ENCODE peak calls at places on chromosomes 12 and 14, in six cellular contexts. D is uterus, S is MM.1S, B is H9, L is PC-3, M is ovary. O is an unnamed sample.

GRCh38 chr12:67222302-67222701 is 46.9 kb upstream of the CAND1 start:
- DNase-seq in L (peak; percentile 63), M (no peak), B (no peak), S (no peak), D (no peak), O (no peak)

GRCh38 chr14:56490379-56490778 is 89.2 kb upstream of the TMEM260 start:
- DNase-seq in D (no peak), S (peak; percentile 31), M (no peak), L (peak; percentile 83), B (no peak), O (no peak)

GRCh38 chr14:29898470-29898869 is 29.2 kb downstream of the PRKD1 start:
- DNase-seq in S (no peak), L (no peak), B (no peak), D (no peak), M (no peak), O (no peak)

GRCh38 chr14:93081875-93082570 is 33.7 kb downstream of the ITPK1 start:
- DNase-seq in S (no peak), L (no peak), B (no peak), M (no peak), D (no peak), O (no peak)

GRCh38 chr14:34465069-34465859 is 3.2 kb upstream of the SPTSSA start:
- DNase-seq in L (peak; percentile 18), S (peak; percentile 27), M (no peak), D (no peak), B (no peak), O (no peak)

GRCh38 chr12:57724936-57725740 is 13.4 kb downstream of the AGAP2 start:
- DNase-seq in L (no peak), S (no peak), D (no peak), B (no peak), M (no peak), O (no peak)

GRCh38 chr12:51958542-51958941 is 7.0 kb downstream of the ACVR1B start:
- DNase-seq in S (no peak), B (no peak), D (no peak), L (no peak), M (no peak), O (no peak)

GRCh38 chr12:1502441-1502785 is 92.0 kb downstream of the FBXL14 start:
- DNase-seq in M (no peak), L (no peak), S (no peak), D (no peak), B (peak; percentile 21), O (no peak)

GRCh38 chr12:53254816-53255545 is 13.1 kb upstream of the ESPL1 start:
- DNase-seq in M (no peak), L (no peak), D (no peak), S (no peak), B (no peak), O (no peak)

GRCh38 chr12:50590869-50591268 is 86.1 kb downstream of the DIP2B start:
- DNase-seq in D (no peak), S (no peak), B (no peak), L (no peak), M (no peak), O (no peak)

GRCh38 chr14:100688598-100689499 is 37.8 kb upstream of the DLK1 start:
- DNase-seq in L (peak; percentile 78), M (no peak), B (no peak), S (no peak), D (no peak), O (no peak)

GRCh38 chr12:54419088-54419887 is at the start of gene ITGA5:
- DNase-seq in L (peak; percentile 77), D (peak; percentile 90), B (peak; percentile 70), S (no peak), M (peak; percentile 89), O (peak; percentile 81)

GRCh38 chr12:1093166-1093751 is 102.2 kb downstream of the ERC1 start:
- DNase-seq in S (peak; percentile 64), L (peak; percentile 77), M (no peak), B (no peak), D (no peak), O (no peak)

GRCh38 chr12:109802828-109803227 is 30.4 kb downstream of the TRPV4 start:
- DNase-seq in D (no peak), B (no peak), S (no peak), M (no peak), L (no peak), O (no peak)

GRCh38 chr14:41830679-41831078 is 224.0 kb downstream of the LRFN5 start:
- DNase-seq in B (no peak), M (no peak), L (no peak), D (no peak), S (no peak), O (no peak)

GRCh38 chr12:42625611-42626010 is 36.1 kb upstream of the PRICKLE1 start:
- DNase-seq in D (no peak), M (no peak), B (no peak), S (no peak), L (peak; percentile 51), O (no peak)

GRCh38 chr12:95385646-95386045 is 88.3 kb upstream of the METAP2 start:
- DNase-seq in D (peak; percentile 21), S (no peak), B (no peak), L (no peak), M (no peak), O (no peak)

GRCh38 chr12:111304642-111305071 is 64.2 kb downstream of the PHETA1 start:
- DNase-seq in S (peak; percentile 10), D (no peak), L (peak; percentile 38), M (no peak), B (peak; percentile 75), O (no peak)

GRCh38 chr12:81329088-81329487 is 251.2 kb downstream of the ACSS3 start:
- DNase-seq in B (peak; percentile 72), L (peak; percentile 7), D (no peak), S (peak; percentile 35), M (no peak), O (no peak)

GRCh38 chr12:112599871-112600270 is 181.1 kb downstream of the PTPN11 start:
- DNase-seq in D (no peak), L (peak; percentile 20), S (no peak), B (no peak), M (no peak), O (no peak)

GRCh38 chr14:21096438-21096837 is 2.0 kb downstream of the ZNF219 start:
- DNase-seq in B (no peak), S (no peak), L (no peak), M (no peak), D (no peak), O (no peak)

GRCh38 chr12:60394680-60395079 is 798.9 kb downstream of the SLC16A7 start:
- DNase-seq in M (no peak), D (no peak), S (no peak), B (no peak), L (peak; percentile 83), O (no peak)

GRCh38 chr14:102530828-102531478 is 21.4 kb upstream of the ANKRD9 start:
- DNase-seq in D (no peak), S (no peak), M (no peak), L (peak; percentile 41), B (no peak), O (no peak)

GRCh38 chr12:13099066-13099909 is 4.2 kb downstream of the GSG1 start:
- DNase-seq in S (no peak), L (peak; percentile 35), B (no peak), M (no peak), D (peak; percentile 37), O (no peak)

GRCh38 chr14:52048641-52049204 is 20.1 kb downstream of the NID2 start:
- DNase-seq in L (peak; percentile 18), D (no peak), S (no peak), M (no peak), B (no peak), O (no peak)

GRCh38 chr12:103273645-103274044 is 222.1 kb downstream of the C12orf42 start:
- DNase-seq in B (no peak), D (no peak), L (no peak), M (no peak), S (peak; percentile 71), O (no peak)

GRCh38 chr14:66311935-66312334 is 174.2 kb upstream of the CCDC196 start:
- DNase-seq in M (no peak), S (no peak), B (no peak), D (no peak), L (no peak), O (no peak)

GRCh38 chr12:89212339-89212771 is 139.9 kb downstream of the DUSP6 start:
- DNase-seq in D (peak; percentile 57), L (peak; percentile 64), M (no peak), B (no peak), S (no peak), O (peak; percentile 58)

GRCh38 chr12:34547276-34547675 is 525.0 kb downstream of the ALG10 start:
- DNase-seq in M (no peak), D (no peak), B (no peak), S (no peak), L (no peak), O (no peak)
- H3K9me3 ChIP-seq in M (no peaks in the 10 kb centered on the region), D (peaks cover 24% of the 10 kb centered on the region), B (peaks cover 89% of the 10 kb centered on the region), S (no peaks in the 10 kb centered on the region), L (peaks cover 83% of the 10 kb centered on the region), O (peaks cover 95% of the 10 kb centered on the region)

GRCh38 chr12:34142430-34142829 is 120.1 kb downstream of the ALG10 start:
- DNase-seq in L (no peak), M (no peak), S (no peak), D (no peak), B (no peak), O (no peak)
- H3K9me3 ChIP-seq in L (no peaks in the 10 kb centered on the region), M (no peaks in the 10 kb centered on the region), S (no peaks in the 10 kb centered on the region), D (no peaks in the 10 kb centered on the region), B (peaks cover 22% of the 10 kb centered on the region), O (no peaks in the 10 kb centered on the region)

GRCh38 chr14:105891221-105891602 is 364.8 kb downstream of the TMEM121 start:
- DNase-seq in S (no peak), D (peak; percentile 2), B (no peak), M (peak; percentile 8), L (no peak), O (peak; percentile 26)

GRCh38 chr14:105890474-105891220 is 364.3 kb downstream of the TMEM121 start:
- DNase-seq in D (peak; percentile 6), B (no peak), L (no peak), M (peak; percentile 5), S (no peak), O (peak; percentile 34)

GRCh38 chr14:105888151-105888550 is 361.8 kb downstream of the TMEM121 start:
- DNase-seq in S (no peak), D (peak; percentile 1), M (peak; percentile 2), L (no peak), B (no peak), O (no peak)

GRCh38 chr14:105888784-105889665 is 362.6 kb downstream of the TMEM121 start:
- DNase-seq in M (peak; percentile 4), L (no peak), S (no peak), B (no peak), D (peak; percentile 5), O (peak; percentile 12)

GRCh38 chr14:105889666-105890473 is 363.5 kb downstream of the TMEM121 start:
- DNase-seq in L (no peak), D (peak; percentile 4), M (peak; percentile 1), S (no peak), B (no peak), O (peak; percentile 24)
- H3K9me3 ChIP-seq in L (no peaks in the 10 kb centered on the region), D (no peaks in the 10 kb centered on the region), M (no peaks in the 10 kb centered on the region), S (no peaks in the 10 kb centered on the region), B (peaks cover 66% of the 10 kb centered on the region), O (no peaks in the 10 kb centered on the region)

GRCh38 chr12:121095544-121096198 is 37.0 kb upstream of the P2RX7 start:
- DNase-seq in B (peak; percentile 88), L (peak; percentile 69), D (peak; percentile 53), S (peak; percentile 7), M (peak; percentile 74), O (peak; percentile 84)
- H3K9me3 ChIP-seq in B (no peaks in the 10 kb centered on the region), L (peaks cover 4% of the 10 kb centered on the region), D (no peaks in the 10 kb centered on the region), S (no peaks in the 10 kb centered on the region), M (no peaks in the 10 kb centered on the region), O (no peaks in the 10 kb centered on the region)

DNA sequence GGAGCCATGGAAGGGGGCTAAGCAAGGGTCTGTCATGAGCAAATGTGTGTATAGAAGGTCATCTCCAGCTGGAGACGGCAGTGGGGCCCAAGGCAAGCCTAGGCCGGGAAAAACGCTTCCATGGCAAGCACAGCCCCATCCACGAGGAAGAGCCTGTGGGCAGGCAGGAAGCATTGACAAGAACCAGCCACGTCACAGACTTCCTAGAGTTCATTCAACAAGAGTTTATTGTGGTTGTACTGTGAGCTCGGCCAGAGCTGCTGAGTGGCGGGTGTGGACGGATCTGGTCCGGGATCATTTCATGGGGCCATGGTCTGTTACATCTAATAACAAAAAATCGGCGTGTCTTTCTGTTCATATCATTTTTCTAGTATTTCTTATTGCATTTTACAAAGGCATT is 311.7 kb downstream of the TMEM121 start:
- DNase-seq in D (no peak), L (no peak), B (no peak), S (no peak), M (no peak), O (no peak)
- H3K9me3 ChIP-seq in D (no peaks in the 10 kb centered on the region), L (no peaks in the 10 kb centered on the region), B (peaks cover 92% of the 10 kb centered on the region), S (no peaks in the 10 kb centered on the region), M (no peaks in the 10 kb centered on the region), O (no peaks in the 10 kb centered on the region)

O was measured in lower lobe of right lung.